ENCODE peak calls at places on chromosomes 7 and 10, in five cellular contexts. U is mammary epithelial cell, C is astrocyte of the spinal cord, J is Caco-2, L is DND-41. G is an unnamed sample.

GRCh38 chr10:67603701-67604100 is 92.3 kb downstream of the CTNNA3 start:
- DNase-seq in L (no peak), U (peak; percentile 10), J (no peak), C (no peak), G (no peak)

GRCh38 chr7:98555403-98555802 is 61.7 kb upstream of the NPTX2 start:
- DNase-seq in U (peak; percentile 13), L (no peak), C (no peak), J (no peak), G (no peak)

GRCh38 chr7:54906963-54907362 is 111.9 kb upstream of the EGFR start:
- DNase-seq in U (no peak), J (no peak), L (no peak), C (no peak), G (no peak)

GRCh38 chr7:30896041-30896440 is 15.6 kb upstream of the AQP1 start:
- DNase-seq in J (peak; percentile 89), L (no peak), U (no peak), C (no peak), G (no peak)

GRCh38 chr7:55185941-55186609 is 167.3 kb downstream of the EGFR start:
- DNase-seq in C (peak; percentile 91), J (peak; percentile 76), U (peak; percentile 97), L (no peak), G (no peak)

GRCh38 chr10:122062831-122063674 is 74.1 kb downstream of the TACC2 start:
- DNase-seq in L (no peak), J (peak; percentile 85), C (peak; percentile 81), U (peak; percentile 96), G (peak; percentile 97)

GRCh38 chr10:96413151-96413787 is 54.5 kb upstream of the OPALIN start:
- DNase-seq in C (no peak), J (no peak), U (no peak), L (no peak), G (no peak)

GRCh38 chr7:149804106-149804505 is 30.7 kb upstream of the ZNF467 start:
- DNase-seq in L (no peak), J (no peak), C (no peak), U (no peak), G (no peak)

GRCh38 chr10:34075269-34075926 is 739.7 kb downstream of the PARD3 start:
- DNase-seq in L (no peak), J (no peak), C (no peak), U (no peak), G (peak; percentile 63)

GRCh38 chr7:111677848-111678247 is 115.6 kb upstream of the IMMP2L start:
- DNase-seq in L (no peak), C (peak; percentile 0), U (peak; percentile 30), J (no peak), G (no peak)

GRCh38 chr10:79098061-79098460 is 29.3 kb downstream of the ZMIZ1 start:
- DNase-seq in L (no peak), U (no peak), C (no peak), J (no peak), G (no peak)

GRCh38 chr7:21944616-21945373 is 904 bp downstream of the CDCA7L start:
- DNase-seq in U (peak; percentile 58), J (peak; percentile 51), C (peak; percentile 52), L (no peak), G (peak; percentile 56)

GRCh38 chr7:17239683-17240521 is 58.5 kb upstream of the AHR start:
- DNase-seq in J (peak; percentile 39), U (peak; percentile 52), L (no peak), C (peak; percentile 56), G (no peak)

GRCh38 chr7:36372156-36372555 is 17.5 kb upstream of the ANLN start:
- DNase-seq in U (no peak), C (no peak), J (no peak), L (no peak), G (no peak)

GRCh38 chr7:115363916-115364315 is 442.0 kb downstream of the MDFIC start:
- DNase-seq in U (no peak), L (no peak), C (no peak), J (no peak), G (no peak)

GRCh38 chr10:132701099-132701845 is 84.7 kb downstream of the NKX6-2 start:
- DNase-seq in U (no peak), C (no peak), J (peak; percentile 32), L (no peak), G (no peak)

GRCh38 chr7:64498270-64498669 is 64.6 kb downstream of the ZNF680 start:
- DNase-seq in C (no peak), L (no peak), J (no peak), U (no peak), G (peak; percentile 99)

DNA sequence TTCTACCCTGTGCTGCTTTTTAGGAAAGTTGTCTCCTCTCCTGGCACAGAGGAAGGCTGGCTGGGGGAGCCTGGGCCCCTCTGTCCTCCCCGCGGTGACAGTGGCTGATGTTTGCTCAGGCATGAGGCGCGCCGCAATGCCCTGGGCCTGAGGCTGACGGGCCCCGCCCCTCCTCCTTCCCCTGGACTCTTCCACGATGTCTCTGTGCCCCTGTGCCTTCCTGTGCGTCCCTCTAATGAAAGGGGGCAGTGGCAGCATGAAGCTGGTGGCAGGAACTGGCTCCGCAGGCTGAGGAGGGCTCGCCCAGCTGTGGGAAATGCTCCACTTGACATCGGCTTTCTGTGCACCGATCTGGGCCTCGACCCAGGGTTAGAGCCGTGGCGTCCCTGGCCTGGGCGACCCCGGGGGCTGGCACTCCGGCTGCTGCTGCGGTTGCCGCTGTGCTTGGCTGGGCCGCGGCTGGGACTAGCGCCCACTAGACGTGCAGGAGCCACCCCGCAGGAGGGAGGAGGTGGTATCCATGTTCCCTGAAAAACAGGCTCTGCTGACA is 67.9 kb downstream of the ZNF680 start:
- DNase-seq in U (no peak), L (no peak), C (no peak), J (no peak), G (no peak)
- H3K4me3 ChIP-seq in U (no peak overlapping the region), L (no peak overlapping the region), C (no peak overlapping the region), J (no peak overlapping the region), G (no peak overlapping the region)

GRCh38 chr7:13276977-13277376 is 589.5 kb downstream of the ARL4A start:
- DNase-seq in L (no peak), U (no peak), J (no peak), C (peak; percentile 25), G (no peak)
- TF ChIP-seq CTCF in L (peak; percentile 37), U (peak; percentile 33), J (peak; percentile 60), C (peak; percentile 34), G (peak; percentile 41)

DNA sequence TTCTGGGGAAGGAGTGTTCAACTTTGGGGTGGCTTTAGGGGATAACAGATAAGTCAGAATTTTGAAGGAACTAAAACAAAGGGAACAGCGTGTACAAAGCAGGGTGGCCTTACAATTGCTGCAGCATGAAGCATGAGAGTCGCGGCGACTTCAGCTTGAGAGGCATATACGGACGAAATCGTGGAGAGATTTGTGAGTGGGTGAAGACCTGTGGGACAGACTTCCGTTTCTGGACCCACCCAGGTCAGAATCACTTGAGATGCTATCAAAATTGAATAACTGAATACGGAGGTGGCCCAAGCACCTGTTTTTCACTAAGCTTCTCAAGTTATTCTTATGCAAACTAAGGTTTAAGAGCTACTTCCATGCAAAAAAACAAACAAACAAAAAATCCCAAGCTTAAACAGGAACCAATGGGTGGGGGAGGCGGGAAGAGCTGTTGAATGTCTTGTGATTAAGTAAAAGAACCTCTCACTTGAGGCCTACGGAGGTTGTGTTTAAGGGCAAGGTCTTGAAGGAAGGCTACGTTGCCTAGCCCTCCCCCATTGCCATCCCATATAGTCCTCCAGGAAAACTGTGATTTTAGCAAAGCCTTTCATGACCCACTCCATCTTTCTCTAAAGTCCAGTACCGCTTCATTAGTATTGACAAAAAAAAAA is 1.4 kb upstream of the TRIM24 start:
- DNase-seq in C (no peak), L (no peak), U (no peak), J (no peak), G (no peak)
- H3K4me3 ChIP-seq in C (no peak overlapping the region), L (no peak overlapping the region), U (no peak overlapping the region), J (no peak overlapping the region), G (no peak overlapping the region)

GRCh38 chr10:101130984-101131961 is at the start of gene TLX1:
- DNase-seq in J (peak; percentile 66), L (no peak), U (no peak), C (no peak), G (no peak)
- TF ChIP-seq CTCF in J (no peak), L (no peak), U (no peak), C (no peak), G (no peak)

GRCh38 chr10:50607526-50607925 is 16.2 kb downstream of the SGMS1 start:
- DNase-seq in L (no peak), J (no peak), U (no peak), C (no peak), G (no peak)
- H3K4me3 ChIP-seq in L (no peak overlapping the region), J (no peak overlapping the region), U (no peak overlapping the region), C (no peak overlapping the region), G (peak overlapping the region; percentile 2)

DNA sequence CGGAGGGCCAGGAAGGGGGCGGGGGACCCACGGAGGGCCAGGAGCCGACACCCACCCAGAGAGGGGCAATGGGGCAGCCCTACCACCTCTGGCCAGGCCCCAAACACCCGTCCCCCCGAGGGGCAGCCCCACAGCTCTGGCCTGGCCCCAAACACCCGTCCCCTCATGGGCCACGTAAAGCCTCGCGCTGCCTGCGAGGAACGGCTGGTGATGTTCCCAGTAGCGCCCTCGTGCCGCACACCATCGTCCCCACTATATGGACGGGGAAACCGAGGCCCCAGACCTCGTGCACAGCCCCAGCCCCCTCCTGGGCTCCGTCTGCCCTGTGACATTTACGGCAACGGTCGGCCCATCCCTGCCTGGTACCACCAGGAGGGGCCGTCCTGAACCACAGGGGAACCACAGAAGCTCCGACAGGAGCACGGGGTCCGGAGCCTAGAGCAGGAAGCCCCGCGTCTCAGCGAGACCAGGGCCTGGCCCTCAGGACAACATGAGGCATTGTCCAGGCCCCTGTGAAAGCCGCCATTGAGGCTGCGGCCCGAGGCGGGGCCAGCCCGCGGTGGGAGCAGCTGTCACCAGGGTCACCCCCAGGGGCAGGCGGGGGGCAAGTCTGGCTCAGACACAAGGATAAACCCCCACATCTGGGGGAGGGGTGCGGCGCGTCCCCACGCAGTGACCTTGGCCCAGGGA is 35.6 kb downstream of the GET4 start:
- DNase-seq in L (no peak), C (no peak), U (no peak), J (no peak), G (no peak)
- TF ChIP-seq CTCF in L (no peak), C (no peak), U (no peak), J (no peak), G (no peak)

GRCh38 chr10:86342111-86342863 is 24.3 kb downstream of the GRID1 start:
- DNase-seq in C (no peak), L (no peak), J (peak; percentile 20), U (no peak), G (no peak)

GRCh38 chr10:86340176-86340990 is 26.2 kb downstream of the GRID1 start:
- DNase-seq in C (no peak), L (no peak), U (no peak), J (peak; percentile 22), G (no peak)

GRCh38 chr10:86339226-86339865 is 27.2 kb downstream of the GRID1 start:
- DNase-seq in J (peak; percentile 22), U (no peak), C (no peak), L (no peak), G (no peak)

GRCh38 chr10:86340991-86341260 is 25.7 kb downstream of the GRID1 start:
- DNase-seq in J (no peak), C (no peak), U (no peak), L (no peak), G (no peak)

GRCh38 chr10:86341361-86341811 is 25.2 kb downstream of the GRID1 start:
- DNase-seq in L (no peak), U (peak; percentile 11), C (no peak), J (peak; percentile 18), G (no peak)
- H3K4me3 ChIP-seq in L (no peak overlapping the region), U (no peak overlapping the region), C (no peak overlapping the region), J (no peak overlapping the region), G (no peak overlapping the region)